ENCODE peak calls at places on chromosomes 4 and X, in nine cellular contexts. R, J, B, E, I, Q, P, T and H are unnamed samples.

GRCh38 chrX:48569958-48570357 is 4.3 kb upstream of the RBM3 start:
- DNase-seq in I (no peak), P (no peak), J (peak; percentile 53), B (no peak), T (no peak), E (no peak), Q (no peak), R (no peak), H (no peak)

GRCh38 chr4:150782311-150782710 is 200.4 kb downstream of the MAB21L2 start:
- DNase-seq in I (no peak), J (peak; percentile 7), B (peak; percentile 44), Q (no peak), P (no peak), R (no peak), E (no peak), T (peak; percentile 20), H (no peak)

GRCh38 chrX:80285131-80285773 is 135.0 kb upstream of the TENT5D start:
- DNase-seq in Q (no peak), R (no peak), B (peak; percentile 48), E (no peak), P (no peak), T (no peak), I (peak; percentile 38), J (peak; percentile 1), H (no peak)

GRCh38 chr4:151766691-151767090 is 5.9 kb upstream of the GATB start:
- DNase-seq in Q (no peak), P (no peak), B (no peak), T (no peak), I (no peak), J (no peak), E (no peak), R (no peak), H (no peak)

GRCh38 chr4:31189938-31190337 is 469.8 kb downstream of the PCDH7 start:
- DNase-seq in B (no peak), T (no peak), E (no peak), I (no peak), Q (no peak), J (no peak), R (no peak), P (no peak), H (no peak)

GRCh38 chr4:185127021-185127925 is 15.8 kb upstream of the SLC25A4 start:
- DNase-seq in J (no peak), B (peak; percentile 45), T (no peak), Q (no peak), R (no peak), E (no peak), I (no peak), P (peak; percentile 22), H (no peak)

GRCh38 chrX:74613350-74614192 is 853 bp downstream of the RLIM start:
- DNase-seq in J (peak; percentile 29), Q (no peak), E (peak; percentile 26), R (no peak), B (peak; percentile 51), I (peak; percentile 19), T (peak; percentile 34), P (no peak), H (no peak)

GRCh38 chrX:115017455-115017854 is at the start of gene IL13RA2:
- DNase-seq in P (no peak), R (no peak), I (no peak), J (no peak), T (peak; percentile 15), B (no peak), E (no peak), Q (no peak), H (no peak)

GRCh38 chr4:139030614-139031235 is 15.1 kb downstream of the NOCT start:
- DNase-seq in E (peak; percentile 79), I (peak; percentile 74), Q (no peak), R (peak; percentile 69), B (peak; percentile 89), T (peak; percentile 91), J (peak; percentile 83), P (peak; percentile 40), H (no peak)

GRCh38 chr4:76804060-76804459 is 93.9 kb downstream of the SOWAHB start:
- DNase-seq in R (no peak), I (no peak), E (no peak), P (no peak), J (no peak), B (peak; percentile 70), T (peak; percentile 21), Q (no peak), H (no peak)
- H3K27ac ChIP-seq in R (no peak overlapping the region), I (no peak overlapping the region), E (no peak overlapping the region), P (peak overlapping the region; percentile 77), J (peak overlapping the region; percentile 42), B (no peak overlapping the region), T (peak overlapping the region; percentile 59), Q (no peak overlapping the region), H (no peak overlapping the region)

GRCh38 chrX:149903889-149904748 is 23.1 kb downstream of the MAGEA8 start:
- DNase-seq in P (no peak), Q (no peak), T (peak; percentile 9), I (no peak), E (no peak), R (no peak), B (peak; percentile 21), J (peak; percentile 6), H (no peak)
- TF ChIP-seq CTCF in P (peak; percentile 11), Q (no peak), T (peak; percentile 30), I (no peak), E (no peak), R (no peak), B (peak; percentile 32), J (peak; percentile 8), H (no peak)

GRCh38 chr4:7377223-7377865 is 57.4 kb downstream of the PSAPL1 start:
- DNase-seq in J (no peak), Q (no peak), E (no peak), I (no peak), T (no peak), R (no peak), B (no peak), P (no peak), H (no peak)
- H3K27ac ChIP-seq in J (no peak overlapping the region), Q (no peak overlapping the region), E (no peak overlapping the region), I (no peak overlapping the region), T (no peak overlapping the region), R (no peak overlapping the region), B (no peak overlapping the region), P (no peak overlapping the region), H (no peak overlapping the region)

GRCh38 chr4:122224348-122224747 is 72.2 kb downstream of the BLTP1 start:
- DNase-seq in R (no peak), B (peak; percentile 21), E (no peak), P (no peak), I (peak; percentile 17), Q (no peak), J (peak; percentile 22), T (peak; percentile 39), H (no peak)
- TF ChIP-seq CTCF in R (no peak), B (peak; percentile 37), E (no peak), P (peak; percentile 40), I (no peak), Q (no peak), J (peak; percentile 45), T (no peak), H (no peak)

GRCh38 chrX:11462136-11462535 is 168.9 kb downstream of the AMELX start:
- DNase-seq in E (no peak), T (no peak), Q (no peak), B (no peak), R (no peak), J (peak; percentile 8), P (no peak), I (no peak), H (no peak)
- H3K27ac ChIP-seq in E (no peak overlapping the region), T (no peak overlapping the region), Q (no peak overlapping the region), B (no peak overlapping the region), R (no peak overlapping the region), J (peak overlapping the region; percentile 59), P (peak overlapping the region; percentile 3), I (no peak overlapping the region), H (peak overlapping the region; percentile 25)

GRCh38 chr4:106852416-106852815 is 183.7 kb downstream of the DKK2 start:
- DNase-seq in R (no peak), B (no peak), E (no peak), J (no peak), I (no peak), T (no peak), Q (no peak), P (no peak), H (no peak)

GRCh38 chr4:106851686-106852085 is 184.4 kb downstream of the DKK2 start:
- DNase-seq in I (no peak), J (no peak), B (no peak), Q (no peak), E (no peak), P (no peak), R (no peak), T (no peak), H (no peak)

GRCh38 chr4:106854970-106855369 is 181.1 kb downstream of the DKK2 start:
- DNase-seq in R (no peak), B (no peak), J (no peak), T (peak; percentile 0), P (no peak), E (no peak), Q (no peak), I (no peak), H (no peak)
- TF ChIP-seq CTCF in R (no peak), B (no peak), J (no peak), T (no peak), P (no peak), E (no peak), Q (no peak), I (no peak), H (no peak)

GRCh38 chrX:9282325-9282724 is 182.5 kb upstream of the TBL1X start:
- DNase-seq in Q (no peak), E (no peak), T (no peak), P (no peak), I (no peak), B (peak; percentile 14), J (no peak), R (no peak), H (no peak)

GRCh38 chrX:9273744-9274143 is 191.1 kb upstream of the TBL1X start:
- DNase-seq in J (no peak), B (no peak), P (no peak), E (no peak), R (no peak), I (no peak), Q (no peak), T (no peak), H (no peak)

GRCh38 chrX:9278475-9279270 is 186.2 kb upstream of the TBL1X start:
- DNase-seq in E (no peak), J (peak; percentile 46), B (peak; percentile 10), T (peak; percentile 30), R (no peak), P (no peak), Q (no peak), I (no peak), H (no peak)

GRCh38 chrX:9279271-9279596 is 185.6 kb upstream of the TBL1X start:
- DNase-seq in R (no peak), T (peak; percentile 69), P (no peak), E (no peak), J (peak; percentile 55), I (no peak), B (peak; percentile 45), Q (no peak), H (no peak)
- H3K27ac ChIP-seq in R (no peak overlapping the region), T (peak overlapping the region; percentile 61), P (peak overlapping the region; percentile 5), E (no peak overlapping the region), J (peak overlapping the region; percentile 99), I (no peak overlapping the region), B (no peak overlapping the region), Q (no peak overlapping the region), H (no peak overlapping the region)